ENCODE peak calls at places on chromosomes 16 and 17, in eight cellular contexts. F, J, L, U, I, Y, D and M are unnamed samples.

GRCh38 chr16:10188236-10188635 is 6.0 kb upstream of the GRIN2A start:
- DNase-seq in F (no peak), J (no peak), L (no peak), U (no peak), I (no peak), Y (no peak), D (no peak), M (no peak)

GRCh38 chr17:1980665-1981250 is 44.4 kb downstream of the RTN4RL1 start:
- DNase-seq in F (no peak), J (no peak), L (no peak), U (no peak), I (no peak), Y (no peak), D (no peak), M (no peak)

GRCh38 chr17:61286449-61286848 is 113.2 kb upstream of the TBX2 start:
- DNase-seq in F (no peak), J (no peak), L (no peak), U (no peak), I (no peak), Y (no peak), D (no peak), M (no peak)

GRCh38 chr16:4085405-4085970 is 30.8 kb downstream of the ADCY9 start:
- DNase-seq in F (no peak), J (no peak), L (no peak), U (no peak), I (no peak), Y (no peak), D (no peak), M (no peak)

GRCh38 chr16:84283314-84284167 is 11.1 kb upstream of the WFDC1 start:
- DNase-seq in F (no peak), J (no peak), L (no peak), U (no peak), I (no peak), Y (no peak), D (no peak), M (no peak)

GRCh38 chr17:7705269-7706255 is 560 bp downstream of the EFNB3 start:
- DNase-seq in F (no peak), J (no peak), L (no peak), U (no peak), I (no peak), Y (no peak), D (no peak), M (no peak)

GRCh38 chr17:27915715-27916114 is 22.6 kb upstream of the LYRM9 start:
- DNase-seq in F (no peak), J (no peak), L (no peak), U (no peak), I (no peak), Y (no peak), D (no peak), M (no peak)

GRCh38 chr16:83258366-83258765 is 549.4 kb upstream of the HSBP1 start:
- DNase-seq in F (no peak), J (no peak), L (no peak), U (no peak), I (no peak), Y (no peak), D (no peak), M (no peak)

GRCh38 chr17:79814966-79815835 is 18.3 kb upstream of the CBX8 start:
- DNase-seq in F (no peak), J (no peak), L (no peak), U (no peak), I (no peak), Y (no peak), D (no peak), M (no peak)

GRCh38 chr16:678858-679807 is 1.1 kb upstream of the STUB1 start:
- DNase-seq in F (peak), J (peak), L (peak), U (peak), I (peak), Y (no peak), D (peak), M (peak)

GRCh38 chr17:74012465-74012864 is 191.0 kb upstream of the RPL38 start:
- DNase-seq in F (no peak), J (peak), L (peak), U (peak), I (no peak), Y (no peak), D (no peak), M (no peak)

GRCh38 chr16:24203675-24204074 is 52.5 kb upstream of the CACNG3 start:
- DNase-seq in F (no peak), J (no peak), L (no peak), U (no peak), I (no peak), Y (no peak), D (no peak), M (no peak)

GRCh38 chr17:21177854-21178600 is 35.9 kb downstream of the TMEM11 start:
- DNase-seq in F (no peak), J (no peak), L (no peak), U (no peak), I (no peak), Y (no peak), D (no peak), M (no peak)

GRCh38 chr16:55367796-55368195 is 43.8 kb downstream of the IRX6 start:
- DNase-seq in F (no peak), J (no peak), L (no peak), U (no peak), I (no peak), Y (no peak), D (no peak), M (no peak)

GRCh38 chr17:82008258-82008940 is 14.3 kb downstream of the CENPX start:
- DNase-seq in F (no peak), J (no peak), L (no peak), U (no peak), I (no peak), Y (no peak), D (no peak), M (no peak)

GRCh38 chr16:79599256-79599836 is 1.2 kb downstream of the MAF start:
- DNase-seq in F (no peak), J (no peak), L (no peak), U (no peak), I (no peak), Y (no peak), D (no peak), M (no peak)

GRCh38 chr17:67602974-67603373 is 114.8 kb upstream of the NOL11 start:
- DNase-seq in F (peak), J (peak), L (peak), U (no peak), I (peak), Y (no peak), D (peak), M (no peak)

GRCh38 chr16:3256146-3256875 is at the start of gene MEFV:
- DNase-seq in F (no peak), J (no peak), L (no peak), U (no peak), I (peak), Y (no peak), D (peak), M (no peak)

GRCh38 chr16:26195225-26195624 is 503.5 kb downstream of the HS3ST4 start:
- DNase-seq in F (no peak), J (no peak), L (no peak), U (no peak), I (no peak), Y (no peak), D (no peak), M (no peak)

GRCh38 chr17:78781339-78782304 is at the start of gene CYTH1:
- DNase-seq in F (no peak), J (peak), L (peak), U (no peak), I (peak), Y (no peak), D (peak), M (no peak)

GRCh38 chr17:8253801-8254200 is 4.7 kb downstream of the PFAS start:
- DNase-seq in F (no peak), J (no peak), L (no peak), U (no peak), I (no peak), Y (no peak), D (peak), M (no peak)

GRCh38 chr17:65123757-65124675 is 13.2 kb upstream of the RGS9 start:
- DNase-seq in F (no peak), J (no peak), L (no peak), U (no peak), I (no peak), Y (no peak), D (peak), M (no peak)

GRCh38 chr17:57940653-57941329 is 14.4 kb downstream of the CUEDC1 start:
- DNase-seq in F (no peak), J (no peak), L (no peak), U (peak), I (no peak), Y (no peak), D (peak), M (no peak)

GRCh38 chr17:30520882-30521281 is 43.7 kb downstream of the GOSR1 start:
- DNase-seq in F (no peak), J (no peak), L (no peak), U (no peak), I (no peak), Y (no peak), D (peak), M (no peak)

GRCh38 chr17:40319651-40320550 is 10.9 kb downstream of the RARA start:
- DNase-seq in F (no peak), J (peak), L (peak), U (no peak), I (no peak), Y (no peak), D (peak), M (peak)

GRCh38 chr17:17782425-17783120 is 54.2 kb downstream of the SREBF1 start:
- DNase-seq in F (peak), J (no peak), L (no peak), U (peak), I (no peak), Y (no peak), D (no peak), M (no peak)

GRCh38 chr16:29994613-29995329 is 646 bp downstream of the HIRIP3 start:
- DNase-seq in F (no peak), J (no peak), L (peak), U (no peak), I (no peak), Y (peak), D (peak), M (peak)

GRCh38 chr17:48432820-48433775 is 3.1 kb upstream of the SKAP1 start:
- DNase-seq in F (no peak), J (no peak), L (no peak), U (no peak), I (no peak), Y (no peak), D (no peak), M (no peak)

GRCh38 chr17:58527949-58528348 is 13.5 kb upstream of the MTMR4 start:
- DNase-seq in F (no peak), J (no peak), L (no peak), U (no peak), I (no peak), Y (no peak), D (peak), M (no peak)